ENCODE peak calls at places on chromosomes 16 and 17, in five cellular contexts. One of them, this sample, is unnamed.

GRCh38 chr17:15342460-15342859 is 1.1 kb upstream of the TEKT3 start:
- DNase-seq in stimulated activated naive CD8-positive, alpha-beta T cell treated with anti-CD3 and anti-CD28 coated beads, Interleukin-15, Interleukin-2, amounts not matched to agents 100 U/mL and 50 U/mL, for 24 hours: no peak
- DNase-seq in neural progenitor cell: no peak
- DNase-seq in uterus: no peak
- DNase-seq in ureter: no peak
- DNase-seq in this sample: no peak

GRCh38 chr16:88303890-88304819 is 78.6 kb upstream of the ZNF469 start:
- DNase-seq in stimulated activated naive CD8-positive, alpha-beta T cell treated with anti-CD3 and anti-CD28 coated beads, Interleukin-15, Interleukin-2, amounts not matched to agents 100 U/mL and 50 U/mL, for 24 hours: no peak
- DNase-seq in neural progenitor cell: no peak
- DNase-seq in uterus: peak
- DNase-seq in ureter: peak
- DNase-seq in this sample: peak

GRCh38 chr16:31215287-31216115 is 1.4 kb downstream of the PYDC1 start:
- DNase-seq in stimulated activated naive CD8-positive, alpha-beta T cell treated with anti-CD3 and anti-CD28 coated beads, Interleukin-15, Interleukin-2, amounts not matched to agents 100 U/mL and 50 U/mL, for 24 hours: no peak
- DNase-seq in neural progenitor cell: peak
- DNase-seq in uterus: peak
- DNase-seq in ureter: no peak
- DNase-seq in this sample: peak

GRCh38 chr16:47392114-47392513 is 68.7 kb downstream of the ITFG1 start:
- DNase-seq in stimulated activated naive CD8-positive, alpha-beta T cell treated with anti-CD3 and anti-CD28 coated beads, Interleukin-15, Interleukin-2, amounts not matched to agents 100 U/mL and 50 U/mL, for 24 hours: peak
- DNase-seq in neural progenitor cell: no peak
- DNase-seq in uterus: no peak
- DNase-seq in ureter: no peak
- DNase-seq in this sample: no peak

GRCh38 chr16:76729525-76729924 is 452.3 kb downstream of the CNTNAP4 start:
- DNase-seq in stimulated activated naive CD8-positive, alpha-beta T cell treated with anti-CD3 and anti-CD28 coated beads, Interleukin-15, Interleukin-2, amounts not matched to agents 100 U/mL and 50 U/mL, for 24 hours: no peak
- DNase-seq in neural progenitor cell: no peak
- DNase-seq in uterus: no peak
- DNase-seq in ureter: no peak
- DNase-seq in this sample: no peak

GRCh38 chr17:5260542-5260941 is 21.5 kb upstream of the RABEP1 start:
- DNase-seq in stimulated activated naive CD8-positive, alpha-beta T cell treated with anti-CD3 and anti-CD28 coated beads, Interleukin-15, Interleukin-2, amounts not matched to agents 100 U/mL and 50 U/mL, for 24 hours: no peak
- DNase-seq in neural progenitor cell: no peak
- DNase-seq in uterus: no peak
- DNase-seq in ureter: no peak
- DNase-seq in this sample: no peak

GRCh38 chr17:16269658-16270057 is 52.6 kb downstream of the PIGL start:
- DNase-seq in stimulated activated naive CD8-positive, alpha-beta T cell treated with anti-CD3 and anti-CD28 coated beads, Interleukin-15, Interleukin-2, amounts not matched to agents 100 U/mL and 50 U/mL, for 24 hours: no peak
- DNase-seq in neural progenitor cell: no peak
- DNase-seq in uterus: no peak
- DNase-seq in ureter: no peak
- DNase-seq in this sample: no peak

GRCh38 chr17:74325743-74326379 is at the start of gene KIF19:
- DNase-seq in stimulated activated naive CD8-positive, alpha-beta T cell treated with anti-CD3 and anti-CD28 coated beads, Interleukin-15, Interleukin-2, amounts not matched to agents 100 U/mL and 50 U/mL, for 24 hours: peak
- DNase-seq in neural progenitor cell: peak
- DNase-seq in uterus: no peak
- DNase-seq in ureter: no peak
- DNase-seq in this sample: peak

GRCh38 chr17:67293251-67294203 is 48.5 kb upstream of the HELZ start:
- DNase-seq in stimulated activated naive CD8-positive, alpha-beta T cell treated with anti-CD3 and anti-CD28 coated beads, Interleukin-15, Interleukin-2, amounts not matched to agents 100 U/mL and 50 U/mL, for 24 hours: peak
- DNase-seq in neural progenitor cell: peak
- DNase-seq in uterus: peak
- DNase-seq in ureter: peak
- DNase-seq in this sample: peak

GRCh38 chr17:13154403-13154802 is 136.6 kb upstream of the ELAC2 start:
- DNase-seq in stimulated activated naive CD8-positive, alpha-beta T cell treated with anti-CD3 and anti-CD28 coated beads, Interleukin-15, Interleukin-2, amounts not matched to agents 100 U/mL and 50 U/mL, for 24 hours: no peak
- DNase-seq in neural progenitor cell: no peak
- DNase-seq in uterus: no peak
- DNase-seq in ureter: no peak
- DNase-seq in this sample: no peak

GRCh38 chr16:75108792-75109731 is 7.5 kb downstream of the LDHD start:
- DNase-seq in stimulated activated naive CD8-positive, alpha-beta T cell treated with anti-CD3 and anti-CD28 coated beads, Interleukin-15, Interleukin-2, amounts not matched to agents 100 U/mL and 50 U/mL, for 24 hours: peak
- DNase-seq in neural progenitor cell: no peak
- DNase-seq in uterus: peak
- DNase-seq in ureter: peak
- DNase-seq in this sample: peak

GRCh38 chr17:35797918-35798317 is 2.5 kb upstream of the MMP28 start:
- DNase-seq in stimulated activated naive CD8-positive, alpha-beta T cell treated with anti-CD3 and anti-CD28 coated beads, Interleukin-15, Interleukin-2, amounts not matched to agents 100 U/mL and 50 U/mL, for 24 hours: no peak
- DNase-seq in neural progenitor cell: no peak
- DNase-seq in uterus: no peak
- DNase-seq in ureter: no peak
- DNase-seq in this sample: no peak

GRCh38 chr17:82536220-82537201 is 17.0 kb downstream of the FOXK2 start:
- DNase-seq in stimulated activated naive CD8-positive, alpha-beta T cell treated with anti-CD3 and anti-CD28 coated beads, Interleukin-15, Interleukin-2, amounts not matched to agents 100 U/mL and 50 U/mL, for 24 hours: no peak
- DNase-seq in neural progenitor cell: no peak
- DNase-seq in uterus: peak
- DNase-seq in ureter: no peak
- DNase-seq in this sample: no peak

GRCh38 chr17:82603981-82604448 is 44.2 kb downstream of the WDR45B start:
- DNase-seq in stimulated activated naive CD8-positive, alpha-beta T cell treated with anti-CD3 and anti-CD28 coated beads, Interleukin-15, Interleukin-2, amounts not matched to agents 100 U/mL and 50 U/mL, for 24 hours: no peak
- DNase-seq in neural progenitor cell: no peak
- DNase-seq in uterus: peak
- DNase-seq in ureter: peak
- DNase-seq in this sample: peak